ENCODE peak calls at places on chromosomes 16 and 17, in nine cellular contexts. Q, R, V, N, K, Z, J, Y and S are unnamed samples.

GRCh38 chr17:44558349-44559287 is 1.3 kb downstream of the FZD2 start:
- DNase-seq in Q (no peak), R (peak), V (no peak), N (no peak), K (no peak), Z (no peak), J (no peak), Y (no peak), S (no peak)

GRCh38 chr17:69012895-69013805 is 47.6 kb downstream of the ABCA9 start:
- DNase-seq in Q (peak), R (no peak), V (no peak), N (no peak), K (no peak), Z (no peak), J (no peak), Y (no peak), S (no peak)

GRCh38 chr16:24204150-24204665 is 51.9 kb upstream of the CACNG3 start:
- DNase-seq in Q (no peak), R (no peak), V (no peak), N (no peak), K (no peak), Z (no peak), J (no peak), Y (no peak), S (no peak)

GRCh38 chr16:16076400-16076901 is 127.0 kb downstream of the ABCC1 start:
- DNase-seq in Q (no peak), R (no peak), V (no peak), N (no peak), K (no peak), Z (no peak), J (no peak), Y (no peak), S (no peak)

GRCh38 chr17:82972836-82973372 is 106.5 kb upstream of the METRNL start:
- DNase-seq in Q (no peak), R (no peak), V (no peak), N (no peak), K (no peak), Z (peak), J (peak), Y (no peak), S (no peak)

GRCh38 chr17:76709077-76709950 is 1.5 kb downstream of the MXRA7 start:
- DNase-seq in Q (peak), R (peak), V (peak), N (peak), K (peak), Z (peak), J (peak), Y (peak), S (no peak)

GRCh38 chr16:3193221-3194212 is 5.5 kb downstream of the OR1F1 start:
- DNase-seq in Q (no peak), R (no peak), V (no peak), N (no peak), K (no peak), Z (no peak), J (no peak), Y (no peak), S (no peak)

GRCh38 chr16:85396879-85397871 is 215.9 kb upstream of the GSE1 start:
- DNase-seq in Q (no peak), R (peak), V (peak), N (peak), K (peak), Z (no peak), J (peak), Y (no peak), S (peak)

GRCh38 chr16:86919073-86919472 is 340.7 kb downstream of the FOXL1 start:
- DNase-seq in Q (no peak), R (no peak), V (no peak), N (no peak), K (no peak), Z (no peak), J (no peak), Y (no peak), S (no peak)

GRCh38 chr17:39139137-39139516 is 12.3 kb downstream of the PLXDC1 start:
- DNase-seq in Q (peak), R (no peak), V (no peak), N (no peak), K (no peak), Z (no peak), J (no peak), Y (no peak), S (peak)

GRCh38 chr17:37388266-37388665 is 12.5 kb downstream of the C17orf78 start:
- DNase-seq in Q (peak), R (no peak), V (no peak), N (no peak), K (no peak), Z (no peak), J (no peak), Y (no peak), S (no peak)

GRCh38 chr17:78759203-78759968 is 22.7 kb downstream of the CYTH1 start:
- DNase-seq in Q (peak), R (peak), V (peak), N (no peak), K (no peak), Z (peak), J (peak), Y (peak), S (no peak)

GRCh38 chr17:13953871-13954270 is 115.4 kb upstream of the COX10 start:
- DNase-seq in Q (peak), R (no peak), V (no peak), N (no peak), K (no peak), Z (no peak), J (no peak), Y (no peak), S (no peak)

GRCh38 chr16:88694221-88695087 is 8.1 kb upstream of the SNAI3 start:
- DNase-seq in Q (no peak), R (no peak), V (no peak), N (no peak), K (no peak), Z (no peak), J (peak), Y (no peak), S (no peak)

GRCh38 chr16:88692861-88693260 is 6.6 kb upstream of the SNAI3 start:
- DNase-seq in Q (no peak), R (no peak), V (no peak), N (no peak), K (no peak), Z (no peak), J (no peak), Y (no peak), S (no peak)

GRCh38 chr16:88695218-88695617 is 8.9 kb upstream of the SNAI3 start:
- DNase-seq in Q (no peak), R (peak), V (no peak), N (no peak), K (no peak), Z (no peak), J (peak), Y (no peak), S (no peak)

GRCh38 chr16:88691924-88692560 is 5.7 kb upstream of the SNAI3 start:
- DNase-seq in Q (no peak), R (peak), V (no peak), N (no peak), K (no peak), Z (no peak), J (peak), Y (peak), S (no peak)

GRCh38 chr16:88693420-88694177 is 7.3 kb upstream of the SNAI3 start:
- DNase-seq in Q (no peak), R (no peak), V (no peak), N (no peak), K (no peak), Z (no peak), J (no peak), Y (no peak), S (no peak)
- TF ChIP-seq CTCF in Q (no peak), R (no peak), V (no peak), N (no peak), K (no peak), Z (no peak), J (no peak), Y (no peak), S (no peak)

GRCh38 chr16:84391151-84391873 is 23.0 kb downstream of the ATP2C2 start:
- DNase-seq in Q (peak), R (no peak), V (no peak), N (no peak), K (peak), Z (no peak), J (peak), Y (no peak), S (no peak)

GRCh38 chr16:84396537-84397008 is 28.2 kb downstream of the ATP2C2 start:
- DNase-seq in Q (peak), R (no peak), V (no peak), N (no peak), K (no peak), Z (no peak), J (peak), Y (no peak), S (peak)

DNA sequence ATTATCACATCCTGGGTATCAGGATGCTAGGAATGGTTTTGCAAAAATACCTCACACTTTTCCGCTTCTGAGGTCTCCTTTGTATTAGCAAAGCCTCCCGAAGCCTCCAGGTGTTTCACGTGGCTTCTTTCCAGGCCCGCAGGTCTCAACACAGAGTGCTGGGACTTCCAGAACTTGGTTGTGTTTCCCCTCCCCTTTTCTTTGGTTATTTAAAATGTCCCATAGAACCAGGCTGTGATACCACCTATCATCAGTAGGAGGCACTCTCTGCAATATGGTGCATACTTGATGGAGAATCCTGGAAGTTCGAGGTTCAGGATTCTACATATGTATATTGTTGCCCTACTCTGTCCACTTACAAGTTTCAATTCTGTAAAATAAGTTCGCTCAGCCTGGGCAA is 28.8 kb downstream of the ATP2C2 start:
- DNase-seq in Q (no peak), R (no peak), V (no peak), N (no peak), K (no peak), Z (no peak), J (peak), Y (no peak), S (no peak)
- H3K27ac ChIP-seq in Q (no peak), R (no peak), V (no peak), N (no peak), K (no peak), Z (no peak), J (peak), Y (no peak), S (no peak)

DNA sequence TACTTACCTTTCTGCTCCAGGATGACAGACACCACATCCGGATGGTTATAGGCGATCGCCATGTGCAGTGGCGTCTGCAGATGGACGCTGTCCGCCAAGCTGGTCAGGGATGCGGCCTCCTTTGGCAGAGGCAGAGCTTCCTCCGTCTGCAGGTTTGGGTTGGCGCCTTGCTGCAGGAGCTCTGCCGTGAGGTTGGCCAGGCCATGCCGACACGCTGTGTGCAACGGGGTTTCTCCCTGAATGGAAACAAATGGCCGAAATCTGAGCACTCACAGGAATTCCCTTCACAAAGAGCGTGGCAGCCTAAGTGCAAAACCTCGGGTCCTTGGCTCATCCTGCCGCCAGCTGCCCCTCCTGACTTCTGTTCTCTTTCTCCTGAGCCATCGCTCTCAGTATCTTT is 41.8 kb downstream of the CYB5D2 start:
- DNase-seq in Q (no peak), R (no peak), V (no peak), N (peak), K (no peak), Z (no peak), J (peak), Y (no peak), S (no peak)
- TF ChIP-seq CTCF in Q (no peak), R (no peak), V (no peak), N (no peak), K (no peak), Z (no peak), J (no peak), Y (no peak), S (no peak)

DNA sequence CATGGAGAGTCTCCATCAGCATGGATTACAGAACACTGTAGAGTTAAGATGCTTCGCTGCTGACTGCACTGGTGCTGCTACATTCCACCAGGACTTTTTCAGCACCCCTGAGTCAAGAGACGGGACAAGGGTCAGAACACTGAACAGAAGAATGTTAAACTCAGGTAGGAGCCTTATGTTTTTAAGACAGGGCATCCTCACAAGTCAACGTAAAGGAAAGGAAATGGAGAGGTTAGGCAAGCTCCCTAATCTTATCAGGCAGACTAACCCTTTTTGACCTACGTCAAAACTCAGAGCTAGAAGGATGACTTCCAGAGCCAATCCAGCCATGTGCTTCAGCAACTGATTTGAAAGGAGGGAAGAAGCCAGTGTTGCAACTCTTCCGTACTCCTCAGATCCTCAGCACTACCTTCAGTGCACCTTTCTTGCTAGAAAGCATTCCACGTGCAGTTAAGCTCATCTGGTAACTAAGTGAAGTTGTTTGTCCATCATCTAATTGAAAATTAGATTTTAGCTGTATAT is 46.8 kb downstream of the REXO5 start:
- DNase-seq in Q (no peak), R (no peak), V (no peak), N (no peak), K (no peak), Z (no peak), J (no peak), Y (no peak), S (no peak)
- H3K27ac ChIP-seq in Q (no peak), R (no peak), V (no peak), N (peak), K (no peak), Z (no peak), J (peak), Y (no peak), S (no peak)

DNA sequence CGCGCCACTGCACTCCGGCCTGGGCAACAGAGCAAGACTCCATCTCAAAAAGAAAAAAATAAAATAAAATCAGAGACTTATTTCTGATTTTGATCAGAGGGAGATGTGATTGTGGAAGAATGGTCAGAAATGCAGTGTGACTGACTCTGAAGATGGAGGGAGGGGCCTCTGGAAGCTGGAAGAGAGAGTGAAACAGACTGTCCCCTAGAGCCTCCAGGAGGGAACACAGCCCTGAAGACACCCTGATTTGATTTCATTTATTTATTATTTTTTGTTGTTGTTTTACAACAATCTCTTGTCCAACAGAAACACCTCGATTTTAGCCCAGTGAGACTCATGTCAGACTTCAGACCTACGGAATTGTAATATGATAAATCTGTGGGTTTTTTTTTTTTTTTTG is 26.1 kb downstream of the BCL7C start:
- DNase-seq in Q (no peak), R (no peak), V (no peak), N (no peak), K (no peak), Z (peak), J (no peak), Y (no peak), S (no peak)
- TF ChIP-seq CTCF in Q (no peak), R (no peak), V (no peak), N (no peak), K (no peak), Z (peak), J (no peak), Y (no peak), S (no peak)

GRCh38 chr17:15884731-15885130 is 60.2 kb upstream of the ADORA2B start:
- DNase-seq in Q (peak), R (no peak), V (no peak), N (no peak), K (no peak), Z (no peak), J (no peak), Y (no peak), S (no peak)
- H3K27ac ChIP-seq in Q (no peak), R (no peak), V (no peak), N (no peak), K (no peak), Z (no peak), J (no peak), Y (no peak), S (no peak)

DNA sequence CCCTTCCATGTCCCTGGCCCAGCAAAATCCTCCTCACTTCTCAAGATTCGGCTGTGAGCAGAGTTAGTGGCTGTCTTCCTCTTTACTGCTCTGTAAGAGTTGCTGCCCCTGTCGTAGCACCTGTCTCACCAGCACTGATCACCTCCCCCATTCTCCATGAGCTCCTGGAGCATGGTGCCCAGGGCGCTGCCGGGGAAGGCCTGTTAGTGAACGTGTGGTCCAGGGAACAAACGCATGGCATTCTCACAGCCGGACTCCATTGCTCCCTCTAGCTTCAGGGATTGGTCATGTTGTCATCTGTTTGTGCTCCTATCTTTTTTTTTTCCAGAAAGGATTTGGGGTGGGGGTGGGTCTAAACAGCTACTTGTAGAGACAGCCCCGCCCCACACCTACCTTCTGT is 141.2 kb downstream of the CMIP start:
- DNase-seq in Q (no peak), R (no peak), V (no peak), N (no peak), K (no peak), Z (no peak), J (no peak), Y (no peak), S (no peak)
- TF ChIP-seq CTCF in Q (peak), R (no peak), V (no peak), N (no peak), K (no peak), Z (peak), J (no peak), Y (no peak), S (no peak)

GRCh38 chr17:2784864-2785263 is 11.4 kb upstream of the RAP1GAP2 start:
- DNase-seq in Q (no peak), R (no peak), V (no peak), N (no peak), K (no peak), Z (no peak), J (no peak), Y (no peak), S (no peak)
- H3K27ac ChIP-seq in Q (no peak), R (no peak), V (no peak), N (no peak), K (no peak), Z (no peak), J (no peak), Y (no peak), S (no peak)

DNA sequence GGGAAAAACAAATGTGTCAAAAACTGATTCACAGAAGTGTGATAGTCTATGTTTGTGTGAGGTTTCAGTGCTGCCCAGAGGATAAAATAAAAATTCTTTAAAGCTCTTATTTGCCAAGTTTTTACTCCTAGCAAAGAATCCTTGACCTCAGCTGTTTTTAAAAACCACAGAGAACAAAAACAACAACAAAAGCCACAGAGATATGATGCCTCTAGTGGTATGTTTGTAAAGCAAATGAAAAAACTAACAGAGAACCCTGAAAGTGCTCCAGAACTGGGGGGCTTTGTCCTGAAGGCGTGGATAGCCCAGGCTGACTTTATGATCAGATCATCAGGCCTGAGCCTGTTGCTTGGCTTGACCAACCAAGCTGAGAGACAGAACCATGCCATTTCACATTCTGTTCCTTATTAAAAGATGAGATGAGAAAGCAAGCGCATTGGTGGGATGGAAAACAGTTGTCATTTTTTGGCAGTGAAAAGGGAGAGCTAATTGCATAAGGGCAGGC is 411.1 kb downstream of the CPPED1 start:
- DNase-seq in Q (no peak), R (no peak), V (peak), N (no peak), K (no peak), Z (no peak), J (no peak), Y (no peak), S (no peak)
- TF ChIP-seq CTCF in Q (no peak), R (no peak), V (no peak), N (no peak), K (no peak), Z (no peak), J (peak), Y (no peak), S (no peak)